ENCODE peak calls at places on chromosomes 6 and 20, in eight cellular contexts. T is psoas muscle; L is activated CD8-positive, alpha-beta memory T cell treated with anti-CD3 and anti-CD28 coated beads for 1 hour; W is GDM1; H is GM10248; R is endothelial cell; Y is IMR-90; I is AG08395. A is an unnamed sample.

GRCh38 chr6:138689849-138690248 is 83.7 kb upstream of the CCDC28A start:
- DNase-seq in T (no peak), L (no peak), W (no peak), H (no peak), R (no peak), Y (peak; percentile 36), I (peak; percentile 11), A (no peak)

GRCh38 chr6:72955666-72956065 is 269.6 kb downstream of the KHDC1L start:
- DNase-seq in T (no peak), L (no peak), W (peak; percentile 9), H (no peak), R (peak; percentile 9), Y (no peak), I (no peak), A (no peak)

GRCh38 chr6:153849072-153849759 is 189.8 kb upstream of the OPRM1 start:
- DNase-seq in T (no peak), L (no peak), W (no peak), H (no peak), R (no peak), Y (no peak), I (no peak), A (no peak)

GRCh38 chr6:139361211-139361610 is 13.2 kb downstream of the CITED2 start:
- DNase-seq in T (no peak), L (no peak), W (peak; percentile 82), H (no peak), R (no peak), Y (no peak), I (no peak), A (no peak)

GRCh38 chr6:141398954-141399353 is 733.8 kb upstream of the GJE1 start:
- DNase-seq in T (no peak), L (no peak), W (no peak), H (no peak), R (no peak), Y (no peak), I (peak; percentile 10), A (no peak)

GRCh38 chr20:3406481-3407425 is 716 bp downstream of the DNAAF9 start:
- DNase-seq in T (no peak), L (no peak), W (no peak), H (no peak), R (peak; percentile 12), Y (peak; percentile 40), I (peak; percentile 58), A (peak; percentile 16)

GRCh38 chr20:62303327-62304226 is 780 bp downstream of the ADRM1 start:
- DNase-seq in T (no peak), L (no peak), W (no peak), H (peak; percentile 47), R (no peak), Y (no peak), I (peak; percentile 25), A (peak; percentile 89)

GRCh38 chr6:148972481-148972880 is 225.7 kb downstream of the UST start:
- DNase-seq in T (peak; percentile 55), L (no peak), W (no peak), H (peak; percentile 63), R (peak; percentile 51), Y (no peak), I (no peak), A (peak; percentile 21)

GRCh38 chr20:51220293-51220706 is 197.4 kb upstream of the KCNG1 start:
- DNase-seq in T (peak; percentile 31), L (no peak), W (no peak), H (peak; percentile 67), R (peak; percentile 54), Y (no peak), I (peak; percentile 67), A (peak; percentile 23)

GRCh38 chr20:51042657-51043247 is 19.8 kb upstream of the KCNG1 start:
- DNase-seq in T (no peak), L (no peak), W (no peak), H (no peak), R (no peak), Y (no peak), I (no peak), A (peak; percentile 54)

A was measured in HepG2.